ENCODE peak calls at places on chromosomes 13 and 19, in four cellular contexts. E is ascending aorta, C is neural progenitor cell, O is Peyer's patch. T is an unnamed sample.

GRCh38 chr19:34837262-34837661 is 64.2 kb upstream of the ZNF599 start:
- DNase-seq in E (no peak), C (no peak), O (no peak), T (no peak)

GRCh38 chr19:6058411-6059201 is 51.7 kb downstream of the RFX2 start:
- DNase-seq in E (peak), C (no peak), O (no peak), T (no peak)

GRCh38 chr19:3617463-3617862 is 9.1 kb downstream of the CACTIN start:
- DNase-seq in E (no peak), C (peak), O (no peak), T (no peak)

GRCh38 chr19:3611841-3612240 is 5.2 kb upstream of the TBXA2R start:
- DNase-seq in E (no peak), C (no peak), O (no peak), T (no peak)

GRCh38 chr13:111031531-111031961 is 83.6 kb upstream of the ARHGEF7 start:
- DNase-seq in E (no peak), C (no peak), O (no peak), T (no peak)

GRCh38 chr19:32224371-32225244 is 120.8 kb upstream of the ZNF507 start:
- DNase-seq in E (no peak), C (peak), O (no peak), T (no peak)

GRCh38 chr19:52270266-52270885 is 989 bp downstream of the ZNF766 start:
- DNase-seq in E (no peak), C (peak), O (no peak), T (no peak)

GRCh38 chr13:98371624-98372023 is 194.6 kb upstream of the RNF113B start:
- DNase-seq in E (no peak), C (no peak), O (no peak), T (no peak)

GRCh38 chr13:70173236-70173959 is 65.1 kb upstream of the KLHL1 start:
- DNase-seq in E (no peak), C (no peak), O (no peak), T (no peak)

GRCh38 chr13:107133950-107134349 is 566.0 kb upstream of the ARGLU1 start:
- DNase-seq in E (no peak), C (no peak), O (no peak), T (no peak)
- H3K27ac ChIP-seq in E (no peak), C (no peak), O (no peak), T (no peak)

GRCh38 chr19:15829277-15829770 is 13.9 kb upstream of the OR10H1 start:
- DNase-seq in E (no peak), C (no peak), O (no peak), T (no peak)
- H3K27ac ChIP-seq in E (no peak), C (no peak), O (no peak), T (no peak)

GRCh38 chr19:43444531-43445340 is 20.7 kb downstream of the LYPD3 start:
- DNase-seq in E (no peak), C (no peak), O (no peak), T (no peak)

GRCh38 chr19:43450545-43450997 is 14.8 kb downstream of the LYPD3 start:
- DNase-seq in E (no peak), C (no peak), O (no peak), T (no peak)

GRCh38 chr19:43445426-43445825 is 20.0 kb downstream of the LYPD3 start:
- DNase-seq in E (no peak), C (no peak), O (no peak), T (no peak)

GRCh38 chr19:43447655-43448054 is 17.8 kb downstream of the LYPD3 start:
- DNase-seq in E (no peak), C (no peak), O (no peak), T (no peak)

GRCh38 chr19:43446746-43447489 is 18.5 kb downstream of the LYPD3 start:
- DNase-seq in E (peak), C (peak), O (peak), T (no peak)
- H3K27ac ChIP-seq in E (no peak), C (no peak), O (no peak), T (no peak)

GRCh38 chr13:27982361-27982760 is 6.1 kb downstream of the URAD start:
- DNase-seq in E (no peak), C (no peak), O (no peak), T (no peak)

GRCh38 chr13:27980280-27980998 is 8.1 kb downstream of the URAD start:
- DNase-seq in E (no peak), C (peak), O (no peak), T (no peak)

GRCh38 chr13:27979001-27979643 is 9.4 kb downstream of the URAD start:
- DNase-seq in E (no peak), C (peak), O (no peak), T (no peak)

GRCh38 chr13:27979765-27980279 is 8.7 kb downstream of the URAD start:
- DNase-seq in E (no peak), C (no peak), O (no peak), T (no peak)

DNA sequence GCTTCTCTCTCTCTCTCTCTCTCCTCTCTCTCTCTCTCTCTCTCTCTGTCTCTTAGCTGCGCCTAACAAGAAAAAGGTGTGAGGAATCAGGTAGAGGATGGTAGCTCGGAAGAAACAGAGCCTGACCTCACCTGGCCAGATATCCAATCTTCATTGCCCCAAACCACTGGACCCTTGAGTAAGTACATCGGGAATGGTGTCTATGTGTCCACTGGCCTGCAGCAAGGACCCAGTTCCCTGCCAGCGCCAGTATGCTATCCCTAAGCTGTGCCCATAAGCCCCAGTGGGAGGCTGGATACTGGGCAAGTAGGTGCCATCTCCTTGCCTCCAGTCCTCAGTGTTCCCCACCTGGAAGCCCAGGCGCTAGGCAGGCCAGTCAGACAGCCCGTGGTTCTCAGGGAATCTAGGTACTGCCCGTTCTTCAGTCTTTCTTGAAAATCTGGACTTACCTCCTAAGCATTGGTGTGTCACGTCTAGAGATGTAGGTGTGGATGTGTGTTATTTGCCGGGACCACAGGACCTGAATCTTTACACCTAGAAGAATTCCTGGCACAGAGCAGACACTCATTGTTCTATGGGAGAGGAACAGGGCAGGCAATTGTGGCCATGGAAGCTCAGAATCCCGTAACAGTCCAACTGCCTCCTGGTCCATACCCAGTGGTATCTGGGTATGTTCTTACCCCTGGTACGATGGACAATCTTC is 7.3 kb downstream of the URAD start:
- DNase-seq in E (no peak), C (no peak), O (no peak), T (no peak)
- H3K27ac ChIP-seq in E (no peak), C (no peak), O (peak), T (no peak)